ENCODE peak calls at places on chromosomes 7 and 10, in nine cellular contexts. V is T-cell; U is transverse colon; M is COR-L47; B is NCI-H1092; P is HTR-8/SVneo; R is T-helper 17 cell; T is activated T-helper 1 cell treated with anti-CD3 and anti-CD28 coated beads, Interleukin-2, amount 50 U/mL, for 16 hours; E is activated CD4-positive, alpha-beta T cell treated with anti-CD3 and anti-CD28 coated beads, Interleukin-2, amount 50 U/mL, for 4 hours. Q is an unnamed sample.

GRCh38 chr7:138127996-138128395 is 51.7 kb downstream of the AKR1D1 start:
- DNase-seq in V (no peak), U (no peak), M (no peak), B (no peak), P (no peak), R (no peak), T (no peak), E (no peak), Q (no peak)

GRCh38 chr7:24741691-24742639 is 15.3 kb downstream of the GSDME start:
- DNase-seq in V (no peak), U (no peak), M (no peak), B (no peak), P (peak), R (no peak), T (no peak), E (no peak), Q (peak)

GRCh38 chr7:30859940-30860623 is 51.6 kb upstream of the AQP1 start:
- DNase-seq in V (no peak), U (no peak), M (no peak), B (no peak), P (no peak), R (no peak), T (no peak), E (no peak), Q (no peak)

GRCh38 chr7:22399546-22399945 is 42.6 kb upstream of the RAPGEF5 start:
- DNase-seq in V (no peak), U (no peak), M (no peak), B (no peak), P (no peak), R (no peak), T (no peak), E (no peak), Q (no peak)

GRCh38 chr10:50396491-50397311 is 145.4 kb upstream of the ASAH2 start:
- DNase-seq in V (no peak), U (no peak), M (no peak), B (no peak), P (no peak), R (no peak), T (no peak), E (no peak), Q (no peak)

GRCh38 chr7:88361357-88361756 is 54.7 kb upstream of the STEAP4 start:
- DNase-seq in V (no peak), U (no peak), M (no peak), B (no peak), P (no peak), R (no peak), T (no peak), E (no peak), Q (no peak)

GRCh38 chr10:107546239-107546638 is 381.7 kb upstream of the SORCS1 start:
- DNase-seq in V (no peak), U (no peak), M (no peak), B (no peak), P (no peak), R (no peak), T (no peak), E (no peak), Q (no peak)

GRCh38 chr10:2885276-2885955 is 181.9 kb upstream of the PFKP start:
- DNase-seq in V (no peak), U (no peak), M (no peak), B (no peak), P (no peak), R (no peak), T (no peak), E (no peak), Q (no peak)

GRCh38 chr10:22927661-22928403 is at the start of gene ARMC3:
- DNase-seq in V (peak), U (peak), M (peak), B (peak), P (peak), R (peak), T (peak), E (peak), Q (no peak)

GRCh38 chr7:81210092-81211064 is 291.5 kb upstream of the SEMA3C start:
- DNase-seq in V (no peak), U (no peak), M (no peak), B (no peak), P (no peak), R (no peak), T (no peak), E (no peak), Q (peak)

GRCh38 chr7:94888542-94888941 is 18.9 kb upstream of the PPP1R9A start:
- DNase-seq in V (no peak), U (peak), M (peak), B (no peak), P (no peak), R (no peak), T (no peak), E (no peak), Q (no peak)

GRCh38 chr7:44217852-44218402 is 17.1 kb downstream of the YKT6 start:
- DNase-seq in V (no peak), U (no peak), M (no peak), B (no peak), P (no peak), R (no peak), T (no peak), E (no peak), Q (no peak)

Q was measured in amniotic stem cell.